ENCODE peak calls at places on chromosomes 16 and 17, in eight cellular contexts. E is GM04503; P is cardiac muscle cell; B is stimulated activated CD4-positive, alpha-beta T cell treated with anti-CD3 and anti-CD28 coated beads, Interleukin-2, amount 100 ng/mL, for 4 hours; Q is NCI-H1417; Z is EH; X is LoVo; N is substantia nigra. A is an unnamed sample.

GRCh38 chr17:13582776-13583414 is 18.8 kb downstream of the HS3ST3A1 start:
- DNase-seq in E (no peak), P (no peak), B (no peak), Q (no peak), Z (peak), X (no peak), N (no peak), A (no peak)

GRCh38 chr17:75764711-75765421 is at the start of gene GALK1:
- DNase-seq in E (no peak), P (peak), B (peak), Q (peak), Z (peak), X (peak), N (peak), A (peak)

GRCh38 chr16:11241480-11242204 is 14.4 kb downstream of the SOCS1 start:
- DNase-seq in E (no peak), P (no peak), B (no peak), Q (no peak), Z (no peak), X (no peak), N (no peak), A (no peak)

GRCh38 chr17:2054740-2055493 is at the start of gene HIC1:
- DNase-seq in E (no peak), P (peak), B (peak), Q (peak), Z (peak), X (peak), N (peak), A (peak)

GRCh38 chr17:39755550-39756375 is 18.0 kb downstream of the GRB7 start:
- DNase-seq in E (no peak), P (no peak), B (peak), Q (peak), Z (no peak), X (no peak), N (no peak), A (no peak)

GRCh38 chr17:37110012-37110701 is 161.4 kb downstream of the AATF start:
- DNase-seq in E (no peak), P (no peak), B (no peak), Q (peak), Z (no peak), X (no peak), N (no peak), A (peak)

GRCh38 chr17:60481604-60482003 is 44.4 kb downstream of the APPBP2 start:
- DNase-seq in E (no peak), P (no peak), B (no peak), Q (no peak), Z (no peak), X (no peak), N (no peak), A (no peak)

GRCh38 chr17:53142890-53143289 is 679.8 kb upstream of the KIF2B start:
- DNase-seq in E (no peak), P (peak), B (no peak), Q (no peak), Z (no peak), X (no peak), N (no peak), A (no peak)

GRCh38 chr17:33436321-33436720 is 143.2 kb upstream of the ASIC2 start:
- DNase-seq in E (no peak), P (peak), B (no peak), Q (no peak), Z (peak), X (no peak), N (no peak), A (no peak)

GRCh38 chr16:714558-715447 is at the start of gene METRN:
- DNase-seq in E (peak), P (peak), B (peak), Q (peak), Z (peak), X (peak), N (peak), A (peak)

GRCh38 chr17:39222866-39223834 is 2.6 kb downstream of the STAC2 start:
- DNase-seq in E (no peak), P (no peak), B (no peak), Q (no peak), Z (no peak), X (no peak), N (no peak), A (no peak)

GRCh38 chr16:2954228-2954627 is 9.8 kb upstream of the KREMEN2 start:
- DNase-seq in E (no peak), P (no peak), B (no peak), Q (peak), Z (no peak), X (no peak), N (no peak), A (peak)

GRCh38 chr16:27756206-27756970 is 206.4 kb downstream of the KATNIP start:
- DNase-seq in E (no peak), P (no peak), B (no peak), Q (no peak), Z (no peak), X (no peak), N (no peak), A (no peak)

GRCh38 chr17:45021607-45022287 is 29.7 kb downstream of the DCAKD start:
- DNase-seq in E (no peak), P (peak), B (peak), Q (peak), Z (peak), X (peak), N (peak), A (peak)

GRCh38 chr16:87333101-87333500 is 15.9 kb upstream of the C16orf95 start:
- DNase-seq in E (no peak), P (no peak), B (no peak), Q (no peak), Z (no peak), X (no peak), N (peak), A (no peak)

GRCh38 chr16:28139530-28139929 is 72.2 kb downstream of the XPO6 start:
- DNase-seq in E (no peak), P (no peak), B (no peak), Q (no peak), Z (no peak), X (no peak), N (no peak), A (no peak)

GRCh38 chr17:27768858-27769410 is 31.4 kb downstream of the NOS2 start:
- DNase-seq in E (no peak), P (no peak), B (no peak), Q (no peak), Z (no peak), X (no peak), N (no peak), A (no peak)

GRCh38 chr17:35713069-35713728 is 18.2 kb upstream of the RASL10B start:
- DNase-seq in E (peak), P (peak), B (no peak), Q (no peak), Z (peak), X (no peak), N (no peak), A (no peak)

GRCh38 chr17:18187816-18188761 is 4.5 kb downstream of the ALKBH5 start:
- DNase-seq in E (peak), P (peak), B (no peak), Q (no peak), Z (peak), X (no peak), N (no peak), A (no peak)

GRCh38 chr17:68821860-68822693 is 133.1 kb downstream of the ABCA8 start:
- DNase-seq in E (peak), P (peak), B (no peak), Q (no peak), Z (peak), X (peak), N (no peak), A (no peak)

GRCh38 chr16:30649725-30650368 is 913 bp upstream of the PRR14 start:
- DNase-seq in E (no peak), P (no peak), B (no peak), Q (no peak), Z (no peak), X (no peak), N (peak), A (no peak)

GRCh38 chr17:57875109-57876022 is 25.5 kb upstream of the MRPS23 start:
- DNase-seq in E (peak), P (peak), B (no peak), Q (peak), Z (peak), X (peak), N (peak), A (peak)